ENCODE peak calls at places on chromosomes 16 and 17, in nine cellular contexts. One of them, this sample, is unnamed.

GRCh38 chr16:56041556-56042140 is 149.6 kb upstream of the GNAO1 start:
- DNase-seq in D721Med: peak
- DNase-seq in NCI-H1105: peak
- DNase-seq in NCI-H1092 treated with DMSO at 0.1 percent for 48 hours: peak
- DNase-seq in naive B cell: no peak
- DNase-seq in activated CD4-positive, alpha-beta T cell treated with anti-CD3 and anti-CD28 coated beads for 24 hours: peak
- DNase-seq in RPMI7951: peak
- DNase-seq in tibial artery: no peak
- DNase-seq in neural progenitor cell: peak
- DNase-seq in this sample: peak

GRCh38 chr16:50721549-50722409 is 20.1 kb upstream of the CYLD start:
- DNase-seq in D721Med: no peak
- DNase-seq in NCI-H1105: no peak
- DNase-seq in NCI-H1092 treated with DMSO at 0.1 percent for 48 hours: no peak
- DNase-seq in naive B cell: no peak
- DNase-seq in activated CD4-positive, alpha-beta T cell treated with anti-CD3 and anti-CD28 coated beads for 24 hours: no peak
- DNase-seq in RPMI7951: no peak
- DNase-seq in tibial artery: no peak
- DNase-seq in neural progenitor cell: no peak
- DNase-seq in this sample: no peak

GRCh38 chr16:66081967-66082366 is 284.5 kb upstream of the CDH5 start:
- DNase-seq in D721Med: no peak
- DNase-seq in NCI-H1105: no peak
- DNase-seq in NCI-H1092 treated with DMSO at 0.1 percent for 48 hours: no peak
- DNase-seq in naive B cell: no peak
- DNase-seq in activated CD4-positive, alpha-beta T cell treated with anti-CD3 and anti-CD28 coated beads for 24 hours: no peak
- DNase-seq in RPMI7951: peak
- DNase-seq in tibial artery: no peak
- DNase-seq in neural progenitor cell: no peak
- DNase-seq in this sample: peak

GRCh38 chr17:46866325-46866724 is 14.9 kb downstream of the WNT9B start:
- DNase-seq in D721Med: no peak
- DNase-seq in NCI-H1105: no peak
- DNase-seq in NCI-H1092 treated with DMSO at 0.1 percent for 48 hours: no peak
- DNase-seq in naive B cell: no peak
- DNase-seq in activated CD4-positive, alpha-beta T cell treated with anti-CD3 and anti-CD28 coated beads for 24 hours: no peak
- DNase-seq in RPMI7951: no peak
- DNase-seq in tibial artery: no peak
- DNase-seq in neural progenitor cell: no peak
- DNase-seq in this sample: no peak

GRCh38 chr17:32930512-32930911 is 2.6 kb downstream of the TMEM98 start:
- DNase-seq in D721Med: no peak
- DNase-seq in NCI-H1105: no peak
- DNase-seq in NCI-H1092 treated with DMSO at 0.1 percent for 48 hours: no peak
- DNase-seq in naive B cell: no peak
- DNase-seq in activated CD4-positive, alpha-beta T cell treated with anti-CD3 and anti-CD28 coated beads for 24 hours: no peak
- DNase-seq in RPMI7951: no peak
- DNase-seq in tibial artery: no peak
- DNase-seq in neural progenitor cell: no peak
- DNase-seq in this sample: no peak

GRCh38 chr16:69942099-69942491 is 9.0 kb upstream of the CLEC18A start:
- DNase-seq in D721Med: no peak
- DNase-seq in NCI-H1105: no peak
- DNase-seq in NCI-H1092 treated with DMSO at 0.1 percent for 48 hours: no peak
- DNase-seq in naive B cell: no peak
- DNase-seq in activated CD4-positive, alpha-beta T cell treated with anti-CD3 and anti-CD28 coated beads for 24 hours: no peak
- DNase-seq in RPMI7951: no peak
- DNase-seq in tibial artery: no peak
- DNase-seq in neural progenitor cell: no peak
- DNase-seq in this sample: no peak

GRCh38 chr16:9015489-9015888 is 51.8 kb upstream of the USP7 start:
- DNase-seq in D721Med: no peak
- DNase-seq in NCI-H1105: no peak
- DNase-seq in NCI-H1092 treated with DMSO at 0.1 percent for 48 hours: no peak
- DNase-seq in naive B cell: no peak
- DNase-seq in activated CD4-positive, alpha-beta T cell treated with anti-CD3 and anti-CD28 coated beads for 24 hours: no peak
- DNase-seq in RPMI7951: no peak
- DNase-seq in tibial artery: no peak
- DNase-seq in neural progenitor cell: no peak
- DNase-seq in this sample: no peak

GRCh38 chr17:82152114-82152513 is 54.1 kb upstream of the FASN start:
- DNase-seq in D721Med: no peak
- DNase-seq in NCI-H1105: no peak
- DNase-seq in NCI-H1092 treated with DMSO at 0.1 percent for 48 hours: no peak
- DNase-seq in naive B cell: no peak
- DNase-seq in activated CD4-positive, alpha-beta T cell treated with anti-CD3 and anti-CD28 coated beads for 24 hours: no peak
- DNase-seq in RPMI7951: no peak
- DNase-seq in tibial artery: no peak
- DNase-seq in neural progenitor cell: no peak
- DNase-seq in this sample: no peak

GRCh38 chr16:82454152-82454551 is 172.6 kb upstream of the CDH13 start:
- DNase-seq in D721Med: no peak
- DNase-seq in NCI-H1105: no peak
- DNase-seq in NCI-H1092 treated with DMSO at 0.1 percent for 48 hours: no peak
- DNase-seq in naive B cell: no peak
- DNase-seq in activated CD4-positive, alpha-beta T cell treated with anti-CD3 and anti-CD28 coated beads for 24 hours: no peak
- DNase-seq in RPMI7951: no peak
- DNase-seq in tibial artery: no peak
- DNase-seq in neural progenitor cell: no peak
- DNase-seq in this sample: no peak